ENCODE peak calls at places on chromosomes 2 and 18, in six cellular contexts. One of them, this sample, is unnamed.

GRCh38 chr18:32891797-32892196 is 119.0 kb upstream of the KLHL14 start:
- DNase-seq in tibial nerve: no peak
- DNase-seq in iPS DF 19.7: no peak
- DNase-seq in heart left ventricle: no peak
- DNase-seq in neural crest cell: no peak
- DNase-seq in NCI-H524 treated with DMSO at 0.1 percent for 48 hours: no peak
- DNase-seq in this sample: no peak

GRCh38 chr2:230921806-230922595 is 3.0 kb downstream of the GPR55 start:
- DNase-seq in tibial nerve: no peak
- DNase-seq in iPS DF 19.7: no peak
- DNase-seq in heart left ventricle: no peak
- DNase-seq in neural crest cell: no peak
- DNase-seq in NCI-H524 treated with DMSO at 0.1 percent for 48 hours: no peak
- DNase-seq in this sample: no peak

GRCh38 chr2:8653485-8653884 is 28.4 kb upstream of the ID2 start:
- DNase-seq in tibial nerve: no peak
- DNase-seq in iPS DF 19.7: no peak
- DNase-seq in heart left ventricle: no peak
- DNase-seq in neural crest cell: no peak
- DNase-seq in NCI-H524 treated with DMSO at 0.1 percent for 48 hours: no peak
- DNase-seq in this sample: no peak

GRCh38 chr2:130376433-130377293 is 20.8 kb downstream of the PTPN18 start:
- DNase-seq in tibial nerve: no peak
- DNase-seq in iPS DF 19.7: no peak
- DNase-seq in heart left ventricle: no peak
- DNase-seq in neural crest cell: no peak
- DNase-seq in NCI-H524 treated with DMSO at 0.1 percent for 48 hours: no peak
- DNase-seq in this sample: no peak

GRCh38 chr18:14089781-14090180 is 42.5 kb downstream of the ZNF519 start:
- DNase-seq in tibial nerve: no peak
- DNase-seq in iPS DF 19.7: no peak
- DNase-seq in heart left ventricle: no peak
- DNase-seq in neural crest cell: no peak
- DNase-seq in NCI-H524 treated with DMSO at 0.1 percent for 48 hours: no peak
- DNase-seq in this sample: no peak

GRCh38 chr2:135052997-135053474 is 944 bp downstream of the RAB3GAP1 start:
- DNase-seq in tibial nerve: no peak
- DNase-seq in iPS DF 19.7: no peak
- DNase-seq in heart left ventricle: no peak
- DNase-seq in neural crest cell: no peak
- DNase-seq in NCI-H524 treated with DMSO at 0.1 percent for 48 hours: no peak
- DNase-seq in this sample: no peak

GRCh38 chr2:45329045-45329677 is 281.9 kb downstream of the SRBD1 start:
- DNase-seq in tibial nerve: no peak
- DNase-seq in iPS DF 19.7: peak; percentile 7
- DNase-seq in heart left ventricle: no peak
- DNase-seq in neural crest cell: no peak
- DNase-seq in NCI-H524 treated with DMSO at 0.1 percent for 48 hours: no peak
- DNase-seq in this sample: no peak

GRCh38 chr2:151315381-151315903 is 26.0 kb upstream of the NMI start:
- DNase-seq in tibial nerve: no peak
- DNase-seq in iPS DF 19.7: no peak
- DNase-seq in heart left ventricle: peak; percentile 71
- DNase-seq in neural crest cell: no peak
- DNase-seq in NCI-H524 treated with DMSO at 0.1 percent for 48 hours: no peak
- DNase-seq in this sample: no peak

GRCh38 chr2:126970583-126970982 is 71.9 kb downstream of the TEX51 start:
- DNase-seq in tibial nerve: no peak
- DNase-seq in iPS DF 19.7: peak; percentile 35
- DNase-seq in heart left ventricle: no peak
- DNase-seq in neural crest cell: no peak
- DNase-seq in NCI-H524 treated with DMSO at 0.1 percent for 48 hours: no peak
- DNase-seq in this sample: no peak

GRCh38 chr18:33851546-33852078 is 273.6 kb downstream of the ASXL3 start:
- DNase-seq in tibial nerve: no peak
- DNase-seq in iPS DF 19.7: no peak
- DNase-seq in heart left ventricle: no peak
- DNase-seq in neural crest cell: no peak
- DNase-seq in NCI-H524 treated with DMSO at 0.1 percent for 48 hours: no peak
- DNase-seq in this sample: no peak